ENCODE peak calls at places on chromosomes 5 and 9, in eight cellular contexts. L is K562, A is hepatocyte, F is mucosa of descending colon, S is Peyer's patch, P is psoas muscle, R is tibial artery, Q is HCT116. E is an unnamed sample.

GRCh38 chr5:103620851-103621547 is 58.4 kb upstream of the NUDT12 start:
- DNase-seq in Q (no peak), L (no peak), P (no peak), S (no peak), R (no peak), A (no peak), F (no peak), E (no peak)

GRCh38 chr5:1832511-1833250 is 31.5 kb downstream of the NDUFS6 start:
- DNase-seq in P (no peak), A (no peak), R (no peak), F (no peak), S (no peak), L (no peak), Q (no peak), E (no peak)

GRCh38 chr5:119078071-119078846 is 7.4 kb downstream of the DMXL1 start:
- DNase-seq in S (no peak), L (no peak), P (no peak), R (no peak), Q (no peak), F (no peak), A (no peak), E (no peak)

GRCh38 chr5:141525659-141526058 is 36.8 kb downstream of the PCDHGC5 start:
- DNase-seq in A (peak; percentile 46), L (no peak), S (no peak), P (no peak), R (no peak), F (no peak), Q (no peak), E (no peak)

GRCh38 chr9:87336914-87337333 is 160.7 kb upstream of the DAPK1 start:
- DNase-seq in P (no peak), L (peak; percentile 76), F (no peak), R (no peak), A (peak; percentile 86), S (peak; percentile 50), Q (peak; percentile 54), E (peak; percentile 51)

GRCh38 chr9:70013598-70014196 is 30.0 kb upstream of the MAMDC2 start:
- DNase-seq in P (peak; percentile 56), Q (no peak), A (peak; percentile 31), L (no peak), S (no peak), F (no peak), R (no peak), E (no peak)

GRCh38 chr5:142977363-142978051 is 207.3 kb downstream of the ARHGAP26 start:
- DNase-seq in F (no peak), A (no peak), S (no peak), R (no peak), Q (no peak), L (peak; percentile 14), P (no peak), E (no peak)

GRCh38 chr5:175798626-175799025 is 72.8 kb upstream of the CPLX2 start:
- DNase-seq in A (no peak), Q (no peak), F (no peak), L (no peak), S (no peak), P (no peak), R (no peak), E (no peak)

GRCh38 chr5:74801941-74802340 is 34.9 kb downstream of the NSA2 start:
- DNase-seq in R (no peak), P (no peak), Q (no peak), A (no peak), L (no peak), S (no peak), F (no peak), E (no peak)

GRCh38 chr5:74801197-74801596 is 34.1 kb downstream of the NSA2 start:
- DNase-seq in P (no peak), L (no peak), R (no peak), A (no peak), S (no peak), F (no peak), Q (no peak), E (no peak)

GRCh38 chr5:74798977-74799911 is 32.2 kb downstream of the NSA2 start:
- DNase-seq in P (no peak), L (no peak), F (no peak), R (no peak), S (no peak), Q (no peak), A (no peak), E (no peak)
- H3K36me3 ChIP-seq in P (no peaks in the 10 kb centered on the region), L (no peaks in the 10 kb centered on the region), F (no peaks in the 10 kb centered on the region), R (no peaks in the 10 kb centered on the region), S (no peaks in the 10 kb centered on the region), Q (peaks cover 5% of the 10 kb centered on the region), A (no peaks in the 10 kb centered on the region), E (no peaks in the 10 kb centered on the region)

GRCh38 chr5:15621094-15621493 is 121.1 kb downstream of the FBXL7 start:
- DNase-seq in S (no peak), F (no peak), A (no peak), R (no peak), L (no peak), Q (no peak), P (no peak), E (no peak)

GRCh38 chr5:15620501-15620900 is 120.5 kb downstream of the FBXL7 start:
- DNase-seq in L (no peak), R (peak; percentile 88), A (no peak), Q (no peak), S (no peak), P (no peak), F (no peak), E (no peak)

GRCh38 chr5:15615859-15616258 is 115.9 kb downstream of the FBXL7 start:
- DNase-seq in Q (no peak), L (no peak), P (no peak), A (no peak), R (no peak), F (no peak), S (no peak), E (no peak)

GRCh38 chr5:15614679-15615078 is 114.7 kb downstream of the FBXL7 start:
- DNase-seq in L (no peak), F (no peak), S (no peak), Q (no peak), R (no peak), A (no peak), P (no peak), E (no peak)

DNA sequence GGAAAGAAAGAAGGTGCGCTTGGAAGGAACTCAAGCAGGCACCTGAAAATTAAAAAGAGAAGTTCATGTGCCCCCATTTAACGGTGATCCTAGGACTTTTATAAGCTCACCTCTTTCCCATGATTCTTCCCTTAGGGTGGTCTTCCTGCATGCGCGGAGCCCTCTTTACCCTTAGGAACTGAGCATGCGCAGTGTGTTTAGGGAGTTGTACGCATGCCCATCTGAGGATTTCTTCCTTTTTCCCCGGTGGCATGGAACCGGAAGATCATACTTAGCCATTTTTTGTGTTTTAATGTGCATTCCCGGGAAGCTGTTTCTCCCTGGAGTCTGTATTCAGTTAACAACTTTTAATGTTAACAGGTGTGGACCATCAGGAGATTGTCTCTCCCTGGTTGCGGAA is 119.0 kb downstream of the FBXL7 start:
- DNase-seq in F (no peak), R (no peak), Q (no peak), A (no peak), L (no peak), P (no peak), S (no peak), E (no peak)
- TF ChIP-seq CTCF in F (no peak), R (no peak), Q (no peak), A (no peak), L (no peak), P (no peak), S (no peak), E (no peak)

GRCh38 chr5:136064510-136064909 is 35.7 kb downstream of the TGFBI start:
- DNase-seq in A (no peak), L (peak; percentile 38), P (no peak), Q (no peak), R (no peak), S (no peak), F (no peak), E (no peak)

GRCh38 chr5:136063778-136064465 is 35.1 kb downstream of the TGFBI start:
- DNase-seq in Q (no peak), R (no peak), S (no peak), F (no peak), L (no peak), P (no peak), A (no peak), E (no peak)

GRCh38 chr5:136061630-136062381 is 33.0 kb downstream of the TGFBI start:
- DNase-seq in Q (no peak), R (no peak), L (no peak), S (no peak), P (no peak), F (no peak), A (no peak), E (no peak)

GRCh38 chr5:136060963-136061362 is 32.2 kb downstream of the TGFBI start:
- DNase-seq in R (no peak), L (no peak), F (no peak), A (no peak), P (no peak), S (no peak), Q (no peak), E (no peak)

DNA sequence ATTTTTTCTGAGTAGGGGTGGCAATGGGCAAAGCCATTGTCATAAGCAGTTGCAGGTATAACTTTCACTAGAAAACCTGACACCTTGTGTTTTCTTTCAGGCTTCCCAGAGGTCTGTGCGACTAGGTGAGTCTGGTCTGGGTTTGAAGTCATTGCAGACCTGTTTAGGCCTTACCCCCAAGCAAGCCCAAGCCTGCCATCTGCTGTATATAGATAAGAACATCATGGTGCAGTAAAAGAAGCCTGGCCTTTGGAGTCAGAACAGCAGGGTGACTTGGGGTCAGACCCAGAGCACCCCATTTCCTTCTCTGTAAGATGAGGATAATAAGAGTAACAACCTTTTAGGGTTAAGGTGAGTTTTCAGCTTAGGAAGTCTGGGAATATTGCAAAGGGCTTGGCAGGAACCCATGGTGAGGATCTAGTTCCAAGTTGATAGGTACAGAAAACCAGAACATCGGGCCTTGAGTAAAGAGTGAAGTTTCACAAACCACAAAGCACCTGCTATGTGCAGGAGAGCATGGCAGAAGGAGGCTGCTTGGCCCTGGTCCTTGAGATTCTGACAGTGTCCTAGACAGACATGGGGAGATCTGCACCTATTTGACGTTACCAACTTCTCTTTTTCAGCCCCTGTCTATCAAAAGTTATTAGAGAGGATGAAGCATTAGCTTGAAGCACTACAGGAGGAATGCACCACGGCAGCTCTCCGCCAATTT is 33.9 kb downstream of the TGFBI start:
- DNase-seq in Q (peak; percentile 77), S (no peak), R (no peak), A (peak; percentile 77), L (peak; percentile 69), P (no peak), F (no peak), E (peak; percentile 40)
- H3K36me3 ChIP-seq in Q (no peaks in the 10 kb centered on the region), S (no peaks in the 10 kb centered on the region), R (peaks cover 28% of the 10 kb centered on the region), A (no peaks in the 10 kb centered on the region), L (no peaks in the 10 kb centered on the region), P (peaks cover 24% of the 10 kb centered on the region), F (no peaks in the 10 kb centered on the region), E (no peaks in the 10 kb centered on the region)

DNA sequence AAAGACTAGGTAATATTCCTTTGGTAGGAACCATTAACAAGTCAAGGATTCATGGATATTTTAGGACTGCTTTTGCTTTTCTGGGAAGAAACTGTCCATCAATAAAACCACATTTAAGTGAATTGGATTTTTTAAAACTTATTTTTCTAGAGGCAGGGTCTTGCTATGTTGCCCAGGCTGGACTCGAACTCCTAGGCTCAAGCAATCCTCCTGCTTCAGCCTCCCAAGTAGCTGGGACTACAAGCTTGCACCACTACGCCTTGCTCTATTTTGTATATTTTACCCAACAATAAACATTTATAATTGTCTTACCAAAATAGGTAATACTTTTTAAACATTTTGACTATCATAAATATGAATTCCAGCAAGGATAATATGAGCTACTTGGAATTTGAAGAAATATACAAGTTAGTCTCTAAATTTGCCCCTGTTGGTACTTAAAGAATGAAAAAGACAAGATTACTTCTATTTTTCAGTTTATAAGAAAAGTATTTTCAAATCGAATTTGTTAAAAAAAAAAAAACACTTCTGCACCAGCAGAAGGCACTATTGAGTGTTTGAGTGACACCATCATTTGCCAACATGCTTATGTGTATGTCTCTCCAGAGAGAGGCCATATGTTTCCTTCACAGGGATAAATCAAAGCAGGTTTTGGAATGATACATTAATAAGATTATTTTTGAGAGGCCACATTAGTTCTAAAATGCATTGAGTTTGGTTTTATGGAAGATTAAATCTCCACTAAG is 60.0 kb upstream of the CARTPT start:
- DNase-seq in L (peak; percentile 20), Q (no peak), A (no peak), P (no peak), F (no peak), S (no peak), R (no peak), E (no peak)
- TF ChIP-seq CTCF in L (peak; percentile 50), Q (no peak), A (peak; percentile 32), P (no peak), F (no peak), S (peak; percentile 33), R (no peak), E (peak; percentile 52)

E was measured in BE2C.